ENCODE peak calls at places on chromosomes 7 and 10, in nine cellular contexts. One of them, this sample, is unnamed.
A peak's percentile ranks its signal among the peaks of the same experiment; 100 is the strongest.

GRCh38 chr10:108365541-108365940 is 1201.0 kb upstream of the SORCS1 start:
- DNase-seq in neuronal stem cell: no peak
- DNase-seq in upper lobe of right lung: no peak
- DNase-seq in HepG2: no peak
- DNase-seq in tibial artery: no peak
- DNase-seq in PC-9: no peak
- DNase-seq in colonic mucosa: no peak
- DNase-seq in IMR-90: no peak
- DNase-seq in CD4-positive, CD25-positive, alpha-beta regulatory T cell: no peak
- DNase-seq in this sample: no peak

GRCh38 chr10:114577133-114577532 is 80.9 kb downstream of the ABLIM1 start:
- DNase-seq in CD4-positive, CD25-positive, alpha-beta regulatory T cell: no peak
- DNase-seq in upper lobe of right lung: no peak
- DNase-seq in neuronal stem cell: no peak
- DNase-seq in tibial artery: no peak
- DNase-seq in colonic mucosa: no peak
- DNase-seq in HepG2: no peak
- DNase-seq in IMR-90: peak; percentile 93
- DNase-seq in PC-9: no peak
- DNase-seq in this sample: no peak

GRCh38 chr7:55020481-55020871 is 1.7 kb downstream of the EGFR start:
- DNase-seq in HepG2: no peak
- DNase-seq in IMR-90: peak; percentile 60
- DNase-seq in CD4-positive, CD25-positive, alpha-beta regulatory T cell: no peak
- DNase-seq in tibial artery: peak; percentile 84
- DNase-seq in upper lobe of right lung: peak; percentile 79
- DNase-seq in PC-9: peak; percentile 78
- DNase-seq in colonic mucosa: peak; percentile 46
- DNase-seq in neuronal stem cell: no peak
- DNase-seq in this sample: no peak

GRCh38 chr10:120012133-120012405 is 119.5 kb downstream of the SEC23IP start:
- DNase-seq in neuronal stem cell: no peak
- DNase-seq in PC-9: no peak
- DNase-seq in CD4-positive, CD25-positive, alpha-beta regulatory T cell: no peak
- DNase-seq in IMR-90: no peak
- DNase-seq in HepG2: no peak
- DNase-seq in tibial artery: no peak
- DNase-seq in upper lobe of right lung: no peak
- DNase-seq in colonic mucosa: no peak
- DNase-seq in this sample: no peak

GRCh38 chr7:130369831-130370230 is 10.5 kb upstream of the CPA1 start:
- DNase-seq in CD4-positive, CD25-positive, alpha-beta regulatory T cell: no peak
- DNase-seq in IMR-90: no peak
- DNase-seq in colonic mucosa: no peak
- DNase-seq in tibial artery: no peak
- DNase-seq in neuronal stem cell: no peak
- DNase-seq in upper lobe of right lung: no peak
- DNase-seq in HepG2: no peak
- DNase-seq in PC-9: no peak
- DNase-seq in this sample: peak; percentile 47

GRCh38 chr10:29585488-29585976 is 49.2 kb downstream of the SVIL start:
- DNase-seq in HepG2: no peak
- DNase-seq in neuronal stem cell: peak; percentile 30
- DNase-seq in upper lobe of right lung: no peak
- DNase-seq in PC-9: no peak
- DNase-seq in colonic mucosa: no peak
- DNase-seq in tibial artery: no peak
- DNase-seq in IMR-90: peak; percentile 28
- DNase-seq in CD4-positive, CD25-positive, alpha-beta regulatory T cell: no peak
- DNase-seq in this sample: no peak

GRCh38 chr10:1638889-1639418 is 98.4 kb downstream of the ADARB2 start:
- DNase-seq in IMR-90: no peak
- DNase-seq in PC-9: no peak
- DNase-seq in neuronal stem cell: no peak
- DNase-seq in upper lobe of right lung: no peak
- DNase-seq in HepG2: no peak
- DNase-seq in colonic mucosa: no peak
- DNase-seq in tibial artery: no peak
- DNase-seq in CD4-positive, CD25-positive, alpha-beta regulatory T cell: no peak
- DNase-seq in this sample: peak; percentile 9

GRCh38 chr7:16422100-16422430 is 727 bp upstream of the CRPPA start:
- DNase-seq in HepG2: no peak
- DNase-seq in upper lobe of right lung: no peak
- DNase-seq in PC-9: no peak
- DNase-seq in colonic mucosa: no peak
- DNase-seq in neuronal stem cell: no peak
- DNase-seq in IMR-90: peak; percentile 64
- DNase-seq in CD4-positive, CD25-positive, alpha-beta regulatory T cell: no peak
- DNase-seq in tibial artery: no peak
- DNase-seq in this sample: no peak

GRCh38 chr7:53437336-53437735 is 401.9 kb downstream of the POM121L12 start:
- DNase-seq in CD4-positive, CD25-positive, alpha-beta regulatory T cell: no peak
- DNase-seq in IMR-90: no peak
- DNase-seq in upper lobe of right lung: no peak
- DNase-seq in tibial artery: no peak
- DNase-seq in PC-9: no peak
- DNase-seq in colonic mucosa: no peak
- DNase-seq in neuronal stem cell: no peak
- DNase-seq in HepG2: no peak
- DNase-seq in this sample: no peak

GRCh38 chr10:100829103-100829870 is 83.5 kb upstream of the SLF2 start:
- DNase-seq in upper lobe of right lung: no peak
- DNase-seq in HepG2: no peak
- DNase-seq in colonic mucosa: no peak
- DNase-seq in PC-9: no peak
- DNase-seq in neuronal stem cell: no peak
- DNase-seq in IMR-90: no peak
- DNase-seq in CD4-positive, CD25-positive, alpha-beta regulatory T cell: peak; percentile 7
- DNase-seq in tibial artery: no peak
- DNase-seq in this sample: no peak

GRCh38 chr7:159027091-159027802 is 117.4 kb downstream of the VIPR2 start:
- DNase-seq in PC-9: no peak
- DNase-seq in HepG2: no peak
- DNase-seq in tibial artery: peak; percentile 54
- DNase-seq in CD4-positive, CD25-positive, alpha-beta regulatory T cell: no peak
- DNase-seq in colonic mucosa: peak; percentile 18
- DNase-seq in upper lobe of right lung: no peak
- DNase-seq in neuronal stem cell: no peak
- DNase-seq in IMR-90: no peak
- DNase-seq in this sample: no peak

GRCh38 chr7:144671429-144671828 is 164.4 kb downstream of the TPK1 start:
- DNase-seq in upper lobe of right lung: no peak
- DNase-seq in tibial artery: no peak
- DNase-seq in HepG2: no peak
- DNase-seq in colonic mucosa: no peak
- DNase-seq in IMR-90: no peak
- DNase-seq in neuronal stem cell: no peak
- DNase-seq in PC-9: no peak
- DNase-seq in CD4-positive, CD25-positive, alpha-beta regulatory T cell: no peak
- DNase-seq in this sample: no peak

GRCh38 chr7:87784424-87784823 is 91.7 kb downstream of the SLC25A40 start:
- DNase-seq in PC-9: no peak
- DNase-seq in CD4-positive, CD25-positive, alpha-beta regulatory T cell: no peak
- DNase-seq in neuronal stem cell: no peak
- DNase-seq in IMR-90: peak; percentile 4
- DNase-seq in tibial artery: no peak
- DNase-seq in colonic mucosa: no peak
- DNase-seq in upper lobe of right lung: no peak
- DNase-seq in HepG2: no peak
- DNase-seq in this sample: no peak

GRCh38 chr10:30686706-30687105 is 57.2 kb upstream of the LYZL2 start:
- DNase-seq in IMR-90: no peak
- DNase-seq in upper lobe of right lung: no peak
- DNase-seq in HepG2: no peak
- DNase-seq in colonic mucosa: no peak
- DNase-seq in neuronal stem cell: no peak
- DNase-seq in tibial artery: no peak
- DNase-seq in CD4-positive, CD25-positive, alpha-beta regulatory T cell: no peak
- DNase-seq in PC-9: no peak
- DNase-seq in this sample: no peak

GRCh38 chr7:34298492-34298891 is 359.5 kb upstream of the NPSR1 start:
- DNase-seq in upper lobe of right lung: no peak
- DNase-seq in PC-9: no peak
- DNase-seq in HepG2: no peak
- DNase-seq in IMR-90: no peak
- DNase-seq in colonic mucosa: no peak
- DNase-seq in tibial artery: no peak
- DNase-seq in CD4-positive, CD25-positive, alpha-beta regulatory T cell: no peak
- DNase-seq in neuronal stem cell: no peak
- DNase-seq in this sample: no peak

GRCh38 chr7:107446988-107447387 is 22.9 kb upstream of the GPR22 start:
- DNase-seq in neuronal stem cell: no peak
- DNase-seq in PC-9: no peak
- DNase-seq in tibial artery: no peak
- DNase-seq in colonic mucosa: no peak
- DNase-seq in upper lobe of right lung: no peak
- DNase-seq in IMR-90: peak; percentile 51
- DNase-seq in HepG2: no peak
- DNase-seq in CD4-positive, CD25-positive, alpha-beta regulatory T cell: no peak
- DNase-seq in this sample: no peak

DNA sequence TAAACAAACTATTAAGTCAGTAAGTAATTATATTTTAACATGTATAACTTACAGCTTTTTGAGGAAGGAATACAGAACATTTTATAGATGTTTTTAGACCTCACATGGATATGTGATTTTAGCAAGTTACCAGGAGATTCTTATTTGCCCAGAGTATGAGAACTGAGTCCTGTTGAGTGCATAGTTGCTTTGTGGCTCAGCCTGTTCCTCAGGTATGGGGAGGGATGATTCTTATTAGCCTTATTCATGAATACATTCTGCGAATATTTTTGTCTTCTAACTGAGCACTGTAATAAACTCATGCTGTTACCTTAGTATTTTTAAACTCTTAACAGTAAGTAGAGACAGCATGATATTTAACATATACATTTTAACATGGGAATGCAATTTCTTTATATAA is 17.9 kb downstream of the BTAF1 start:
- DNase-seq in neuronal stem cell: no peak
- DNase-seq in colonic mucosa: no peak
- DNase-seq in PC-9: no peak
- DNase-seq in IMR-90: no peak
- DNase-seq in upper lobe of right lung: no peak
- DNase-seq in CD4-positive, CD25-positive, alpha-beta regulatory T cell: no peak
- DNase-seq in tibial artery: no peak
- DNase-seq in HepG2: no peak
- DNase-seq in this sample: no peak
- H3K36me3 ChIP-seq in neuronal stem cell: peaks cover 99% of the 10 kb centered on the region
- H3K36me3 ChIP-seq in colonic mucosa: peaks cover 4% of the 10 kb centered on the region
- H3K36me3 ChIP-seq in PC-9: peaks cover 10% of the 10 kb centered on the region
- H3K36me3 ChIP-seq in IMR-90: peaks cover 25% of the 10 kb centered on the region
- H3K36me3 ChIP-seq in upper lobe of right lung: peaks cover 59% of the 10 kb centered on the region
- H3K36me3 ChIP-seq in CD4-positive, CD25-positive, alpha-beta regulatory T cell: peaks cover 40% of the 10 kb centered on the region
- H3K36me3 ChIP-seq in tibial artery: peaks cover 37% of the 10 kb centered on the region
- H3K36me3 ChIP-seq in HepG2: peaks cover 65% of the 10 kb centered on the region
- H3K36me3 ChIP-seq in this sample: peaks cover 5% of the 10 kb centered on the region

DNA sequence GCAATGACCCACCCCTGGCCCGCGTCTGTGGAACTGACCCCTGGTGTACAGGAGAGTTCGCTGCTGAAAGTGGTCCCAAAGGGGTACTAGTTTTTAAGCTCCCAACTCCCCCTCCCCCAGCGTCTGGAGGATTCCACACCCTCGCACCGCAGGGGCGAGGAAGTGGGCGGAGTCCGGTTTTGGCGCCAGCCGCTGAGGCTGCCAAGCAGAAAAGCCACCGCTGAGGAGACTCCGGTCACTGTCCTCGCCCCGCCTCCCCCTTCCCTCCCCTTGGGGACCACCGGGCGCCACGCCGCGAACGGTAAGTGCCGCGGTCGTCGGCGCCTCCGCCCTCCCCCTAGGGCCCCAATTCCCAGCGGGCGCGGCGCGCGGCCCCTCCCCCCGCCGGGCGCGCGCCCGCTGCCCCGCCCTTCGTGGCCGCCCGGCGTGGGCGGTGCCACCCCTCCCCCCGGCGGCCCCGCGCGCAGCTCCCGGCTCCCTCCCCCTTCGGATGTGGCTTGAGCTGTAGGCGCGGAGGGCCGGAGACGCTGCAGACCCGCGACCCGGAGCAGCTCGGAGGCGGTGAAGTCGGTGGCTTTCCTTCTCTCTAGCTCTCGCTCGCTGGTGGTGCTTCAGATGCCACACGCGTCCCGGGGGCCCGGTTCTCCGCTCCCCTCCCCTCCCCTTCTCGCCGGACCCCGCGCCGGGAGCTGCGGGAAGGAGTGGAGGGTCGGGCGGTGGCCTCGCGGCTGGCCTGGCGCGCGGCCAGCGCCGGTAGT is at the start of gene CBX3:
- DNase-seq in colonic mucosa: peak; percentile 94
- DNase-seq in CD4-positive, CD25-positive, alpha-beta regulatory T cell: peak; percentile 62
- DNase-seq in neuronal stem cell: peak; percentile 94
- DNase-seq in IMR-90: peak; percentile 70
- DNase-seq in upper lobe of right lung: peak; percentile 94
- DNase-seq in tibial artery: peak; percentile 95
- DNase-seq in HepG2: peak; percentile 83
- DNase-seq in PC-9: peak; percentile 94
- DNase-seq in this sample: peak; percentile 97
- H3K36me3 ChIP-seq in colonic mucosa: peaks cover 4% of the 10 kb centered on the region
- H3K36me3 ChIP-seq in CD4-positive, CD25-positive, alpha-beta regulatory T cell: peaks cover 23% of the 10 kb centered on the region
- H3K36me3 ChIP-seq in neuronal stem cell: peaks cover 69% of the 10 kb centered on the region
- H3K36me3 ChIP-seq in IMR-90: peaks cover 8% of the 10 kb centered on the region
- H3K36me3 ChIP-seq in upper lobe of right lung: peaks cover 35% of the 10 kb centered on the region
- H3K36me3 ChIP-seq in tibial artery: peaks cover 16% of the 10 kb centered on the region
- H3K36me3 ChIP-seq in HepG2: peaks cover 20% of the 10 kb centered on the region
- H3K36me3 ChIP-seq in PC-9: peaks cover 70% of the 10 kb centered on the region
- H3K36me3 ChIP-seq in this sample: peaks cover 84% of the 10 kb centered on the region

DNA sequence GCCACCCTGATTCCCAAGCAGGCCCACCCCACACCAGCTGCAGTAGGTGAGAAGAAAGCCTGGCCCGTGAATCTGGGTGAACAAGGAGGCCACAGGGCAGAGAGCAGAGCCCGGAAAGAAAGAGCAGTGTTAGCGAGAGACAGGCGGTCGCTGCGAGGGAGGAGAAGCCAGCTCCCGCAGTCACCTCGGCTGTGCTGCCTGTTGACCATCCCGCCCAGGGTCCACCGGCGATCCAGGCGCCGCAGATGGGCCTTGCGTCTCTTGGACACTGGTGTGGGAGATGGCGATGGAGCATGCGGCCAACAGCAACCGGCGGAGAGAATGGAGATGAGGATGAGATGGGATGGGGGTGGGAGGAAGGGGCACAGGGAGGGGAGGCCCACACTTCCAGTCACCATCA is 128.8 kb downstream of the NEURL1 start:
- DNase-seq in IMR-90: no peak
- DNase-seq in PC-9: no peak
- DNase-seq in upper lobe of right lung: no peak
- DNase-seq in neuronal stem cell: no peak
- DNase-seq in tibial artery: no peak
- DNase-seq in colonic mucosa: no peak
- DNase-seq in HepG2: no peak
- DNase-seq in CD4-positive, CD25-positive, alpha-beta regulatory T cell: no peak
- DNase-seq in this sample: no peak
- H3K36me3 ChIP-seq in IMR-90: peaks cover 86% of the 10 kb centered on the region
- H3K36me3 ChIP-seq in PC-9: no peaks in the 10 kb centered on the region
- H3K36me3 ChIP-seq in upper lobe of right lung: peaks cover 51% of the 10 kb centered on the region
- H3K36me3 ChIP-seq in neuronal stem cell: peaks cover 24% of the 10 kb centered on the region
- H3K36me3 ChIP-seq in tibial artery: peaks cover 26% of the 10 kb centered on the region
- H3K36me3 ChIP-seq in colonic mucosa: no peaks in the 10 kb centered on the region
- H3K36me3 ChIP-seq in HepG2: peaks cover 94% of the 10 kb centered on the region
- H3K36me3 ChIP-seq in CD4-positive, CD25-positive, alpha-beta regulatory T cell: peaks cover 11% of the 10 kb centered on the region
- H3K36me3 ChIP-seq in this sample: no peaks in the 10 kb centered on the region

DNA sequence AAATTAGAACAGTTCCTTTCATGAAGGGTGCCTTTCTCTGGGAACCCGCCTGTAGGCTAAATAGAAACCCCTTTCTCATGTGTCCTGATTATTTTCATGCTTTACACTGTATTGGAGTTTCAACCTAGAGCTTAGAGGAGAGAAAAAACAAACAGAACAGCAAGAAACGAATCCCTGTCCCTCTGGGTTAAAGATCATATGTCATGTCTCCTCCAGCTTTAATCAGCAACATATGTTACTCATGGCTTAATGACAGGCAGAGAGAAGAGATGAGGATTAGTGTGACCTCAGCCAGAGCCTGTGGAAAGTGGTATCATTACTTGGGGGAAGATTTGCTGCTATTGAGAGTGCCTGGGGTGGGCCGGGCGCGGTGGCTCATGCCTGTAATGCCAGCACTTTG is 32.1 kb downstream of the CRCP start:
- DNase-seq in neuronal stem cell: no peak
- DNase-seq in IMR-90: peak; percentile 63
- DNase-seq in HepG2: no peak
- DNase-seq in upper lobe of right lung: no peak
- DNase-seq in tibial artery: no peak
- DNase-seq in PC-9: no peak
- DNase-seq in colonic mucosa: no peak
- DNase-seq in CD4-positive, CD25-positive, alpha-beta regulatory T cell: no peak
- DNase-seq in this sample: peak; percentile 47
- H3K36me3 ChIP-seq in neuronal stem cell: peaks cover 87% of the 10 kb centered on the region
- H3K36me3 ChIP-seq in IMR-90: peaks cover 22% of the 10 kb centered on the region
- H3K36me3 ChIP-seq in HepG2: peaks cover 39% of the 10 kb centered on the region
- H3K36me3 ChIP-seq in upper lobe of right lung: peaks cover 54% of the 10 kb centered on the region
- H3K36me3 ChIP-seq in tibial artery: peaks cover 51% of the 10 kb centered on the region
- H3K36me3 ChIP-seq in PC-9: peaks cover 15% of the 10 kb centered on the region
- H3K36me3 ChIP-seq in colonic mucosa: peaks cover 9% of the 10 kb centered on the region
- H3K36me3 ChIP-seq in CD4-positive, CD25-positive, alpha-beta regulatory T cell: peaks cover 65% of the 10 kb centered on the region
- H3K36me3 ChIP-seq in this sample: peaks cover 40% of the 10 kb centered on the region

This sample was measured in SJCRH30.